ENCODE peak calls at places on chromosomes 7 and 10, in eight cellular contexts. G is A549; Y is endothelial cell; D is upper lobe of right lung; C is HFFc6; N is CD4-positive, alpha-beta T cell; V is fibroblast of the aortic adventitia; H is fibroblast of lung. Q is an unnamed sample.

GRCh38 chr10:73838827-73839226 is 27.4 kb upstream of the NDST2 start:
- DNase-seq in H (peak), Y (no peak), V (peak), C (no peak), D (no peak), G (no peak), N (no peak), Q (no peak)

GRCh38 chr10:7525314-7526016 is 114.6 kb upstream of the SFMBT2 start:
- DNase-seq in G (peak), Y (peak), N (peak), C (peak), D (no peak), H (peak), V (peak), Q (no peak)

GRCh38 chr7:96199421-96199820 is 122.5 kb downstream of the SLC25A13 start:
- DNase-seq in D (no peak), G (no peak), V (peak), N (no peak), Y (no peak), C (peak), H (peak), Q (no peak)

GRCh38 chr7:42543953-42544352 is 306.9 kb upstream of the GLI3 start:
- DNase-seq in N (no peak), C (no peak), Y (no peak), G (no peak), D (no peak), V (no peak), H (no peak), Q (no peak)

GRCh38 chr7:1761097-1761496 is 91.0 kb downstream of the ELFN1 start:
- DNase-seq in C (no peak), D (no peak), N (no peak), H (no peak), G (no peak), Y (no peak), V (no peak), Q (no peak)

GRCh38 chr7:122161628-122162027 is 17.6 kb upstream of the AASS start:
- DNase-seq in D (no peak), Y (no peak), G (no peak), N (no peak), V (peak), C (no peak), H (peak), Q (no peak)

GRCh38 chr7:92245487-92246362 is at the start of the genes ANKIB1 and KRIT1:
- DNase-seq in V (peak), D (peak), N (peak), H (peak), G (peak), Y (peak), C (peak), Q (peak)

GRCh38 chr7:3439333-3440030 is 138.4 kb downstream of the SDK1 start:
- DNase-seq in H (peak), D (no peak), C (peak), V (peak), G (peak), N (no peak), Y (no peak), Q (no peak)

GRCh38 chr7:24981544-24981951 is 1.6 kb upstream of the OSBPL3 start:
- DNase-seq in N (peak), Y (peak), G (peak), H (peak), V (peak), D (peak), C (peak), Q (peak)

GRCh38 chr10:121654021-121654545 is 55.8 kb upstream of the FGFR2 start:
- DNase-seq in V (no peak), G (no peak), D (no peak), N (no peak), Y (no peak), C (no peak), H (no peak), Q (no peak)

GRCh38 chr7:36707922-36708321 is 16.4 kb downstream of the AOAH start:
- DNase-seq in H (no peak), V (no peak), C (no peak), D (no peak), N (no peak), Y (no peak), G (no peak), Q (no peak)

GRCh38 chr7:44221231-44221791 is 20.5 kb downstream of the YKT6 start:
- DNase-seq in H (no peak), Y (peak), C (no peak), D (peak), V (no peak), N (no peak), G (no peak), Q (no peak)

GRCh38 chr7:13965077-13965476 is 24.4 kb downstream of the ETV1 start:
- DNase-seq in N (no peak), G (no peak), V (no peak), Y (no peak), H (no peak), D (no peak), C (no peak), Q (no peak)

GRCh38 chr7:646951-647350 is 79.5 kb upstream of the DNAAF5 start:
- DNase-seq in H (no peak), N (no peak), Y (no peak), D (peak), C (no peak), G (no peak), V (no peak), Q (no peak)

GRCh38 chr10:49666685-49667084 is 12.8 kb upstream of the C10orf53 start:
- DNase-seq in Y (no peak), C (no peak), H (no peak), N (no peak), D (no peak), V (no peak), G (no peak), Q (no peak)

GRCh38 chr10:60282771-60283353 is 106.8 kb downstream of the ANK3 start:
- DNase-seq in N (no peak), V (peak), D (no peak), H (peak), C (peak), G (peak), Y (no peak), Q (no peak)

GRCh38 chr10:33487014-33487776 is 152.7 kb upstream of the NRP1 start:
- DNase-seq in G (peak), H (peak), Y (no peak), N (no peak), D (no peak), C (no peak), V (peak), Q (no peak)

GRCh38 chr7:149827089-149827981 is 10.8 kb upstream of the ZNF862 start:
- DNase-seq in V (no peak), N (no peak), D (peak), H (no peak), G (no peak), C (no peak), Y (no peak), Q (no peak)

GRCh38 chr10:62992145-62992721 is 140.9 kb upstream of the NRBF2 start:
- DNase-seq in C (no peak), H (peak), N (no peak), G (no peak), V (peak), Y (no peak), D (no peak), Q (no peak)

GRCh38 chr7:33849961-33850559 is 55.3 kb upstream of the BMPER start:
- DNase-seq in N (no peak), V (peak), H (peak), C (no peak), Y (no peak), G (no peak), D (no peak), Q (no peak)

GRCh38 chr7:33852838-33853237 is 52.5 kb upstream of the BMPER start:
- DNase-seq in C (no peak), G (no peak), D (no peak), Y (no peak), N (no peak), H (no peak), V (no peak), Q (no peak)

GRCh38 chr7:33853361-33854062 is 51.8 kb upstream of the BMPER start:
- DNase-seq in N (no peak), H (peak), G (no peak), Y (no peak), D (no peak), V (peak), C (peak), Q (no peak)

GRCh38 chr7:33849004-33849403 is 56.3 kb upstream of the BMPER start:
- DNase-seq in C (peak), H (peak), G (no peak), V (peak), D (no peak), Y (no peak), N (no peak), Q (no peak)

GRCh38 chr7:33850768-33851167 is 54.6 kb upstream of the BMPER start:
- DNase-seq in V (no peak), H (no peak), Y (no peak), G (no peak), N (no peak), C (no peak), D (no peak), Q (no peak)
- TF ChIP-seq CTCF in V (no peak), H (no peak), Y (no peak), G (no peak), N (no peak), C (no peak), D (no peak), Q (no peak)

GRCh38 chr7:155223021-155223420 is 74.7 kb upstream of the INSIG1 start:
- DNase-seq in N (no peak), G (no peak), C (no peak), H (no peak), Y (no peak), V (no peak), D (no peak), Q (no peak)

GRCh38 chr7:155225516-155225915 is 72.2 kb upstream of the INSIG1 start:
- DNase-seq in H (no peak), V (no peak), G (no peak), N (no peak), D (no peak), Y (no peak), C (no peak), Q (no peak)

GRCh38 chr7:155225095-155225494 is 72.6 kb upstream of the INSIG1 start:
- DNase-seq in C (no peak), Y (no peak), H (no peak), N (no peak), D (no peak), V (no peak), G (no peak), Q (no peak)

GRCh38 chr7:155223503-155223902 is 74.2 kb upstream of the INSIG1 start:
- DNase-seq in G (no peak), H (no peak), Y (no peak), N (no peak), C (no peak), V (no peak), D (no peak), Q (no peak)

GRCh38 chr7:155224116-155224811 is 73.4 kb upstream of the INSIG1 start:
- DNase-seq in H (no peak), D (no peak), V (no peak), N (no peak), C (no peak), Y (no peak), G (no peak), Q (no peak)
- TF ChIP-seq CTCF in H (no peak), D (no peak), V (no peak), N (no peak), C (no peak), Y (no peak), G (no peak), Q (no peak)

GRCh38 chr10:74992068-74992467 is 119.4 kb upstream of the SAMD8 start:
- DNase-seq in N (no peak), D (no peak), Y (no peak), G (no peak), C (no peak), V (no peak), H (no peak), Q (no peak)

GRCh38 chr10:74993649-74994048 is 117.8 kb upstream of the SAMD8 start:
- DNase-seq in G (no peak), C (no peak), N (no peak), H (no peak), V (no peak), Y (no peak), D (no peak), Q (no peak)

GRCh38 chr10:74988787-74989574 is 122.5 kb upstream of the SAMD8 start:
- DNase-seq in C (no peak), H (peak), Y (no peak), V (no peak), N (no peak), D (no peak), G (no peak), Q (no peak)

GRCh38 chr10:74988055-74988773 is 123.2 kb upstream of the SAMD8 start:
- DNase-seq in N (no peak), V (peak), H (peak), G (no peak), D (no peak), Y (no peak), C (no peak), Q (no peak)

GRCh38 chr10:74991435-74991834 is 120.0 kb upstream of the SAMD8 start:
- DNase-seq in D (no peak), C (peak), H (no peak), N (no peak), V (no peak), Y (no peak), G (peak), Q (no peak)
- TF ChIP-seq CTCF in D (peak), C (peak), H (peak), N (peak), V (peak), Y (peak), G (peak), Q (no peak)

DNA sequence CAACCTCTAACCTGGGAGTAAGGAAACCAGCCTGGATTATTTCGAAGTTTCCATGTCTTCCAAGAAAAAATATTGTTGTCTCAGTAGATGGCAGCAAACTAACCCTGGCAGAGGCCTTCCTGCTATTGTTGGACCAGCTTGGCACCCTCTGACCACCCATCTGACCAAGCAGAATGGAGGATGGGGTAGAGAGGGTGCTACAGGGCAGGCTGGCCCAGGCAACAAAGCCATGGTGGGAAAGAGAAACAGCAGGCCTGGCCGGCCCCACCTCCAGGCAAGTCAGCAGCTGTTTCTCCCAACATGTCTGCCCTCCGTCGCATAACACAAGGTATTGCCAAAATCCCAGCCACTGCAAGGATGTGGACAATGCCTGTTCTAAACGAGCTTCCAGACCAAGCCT is 95.0 kb downstream of the FAM53B start:
- DNase-seq in N (no peak), D (no peak), Y (no peak), G (no peak), C (no peak), H (no peak), V (peak), Q (no peak)
- TF ChIP-seq CTCF in N (no peak), D (no peak), Y (no peak), G (no peak), C (peak), H (no peak), V (no peak), Q (no peak)

GRCh38 chr7:22093936-22094335 is 148.2 kb upstream of the CDCA7L start:
- DNase-seq in N (no peak), Y (no peak), C (no peak), D (no peak), G (no peak), V (no peak), H (no peak), Q (no peak)

GRCh38 chr7:22090107-22090506 is 144.4 kb upstream of the CDCA7L start:
- DNase-seq in V (no peak), G (no peak), Y (no peak), N (no peak), C (no peak), H (no peak), D (no peak), Q (no peak)

GRCh38 chr7:22093003-22093402 is 147.3 kb upstream of the CDCA7L start:
- DNase-seq in N (no peak), C (no peak), Y (no peak), D (no peak), H (peak), V (peak), G (no peak), Q (no peak)

GRCh38 chr7:22090512-22090911 is 144.8 kb upstream of the CDCA7L start:
- DNase-seq in H (no peak), Y (no peak), V (no peak), C (no peak), N (no peak), G (no peak), D (no peak), Q (no peak)

DNA sequence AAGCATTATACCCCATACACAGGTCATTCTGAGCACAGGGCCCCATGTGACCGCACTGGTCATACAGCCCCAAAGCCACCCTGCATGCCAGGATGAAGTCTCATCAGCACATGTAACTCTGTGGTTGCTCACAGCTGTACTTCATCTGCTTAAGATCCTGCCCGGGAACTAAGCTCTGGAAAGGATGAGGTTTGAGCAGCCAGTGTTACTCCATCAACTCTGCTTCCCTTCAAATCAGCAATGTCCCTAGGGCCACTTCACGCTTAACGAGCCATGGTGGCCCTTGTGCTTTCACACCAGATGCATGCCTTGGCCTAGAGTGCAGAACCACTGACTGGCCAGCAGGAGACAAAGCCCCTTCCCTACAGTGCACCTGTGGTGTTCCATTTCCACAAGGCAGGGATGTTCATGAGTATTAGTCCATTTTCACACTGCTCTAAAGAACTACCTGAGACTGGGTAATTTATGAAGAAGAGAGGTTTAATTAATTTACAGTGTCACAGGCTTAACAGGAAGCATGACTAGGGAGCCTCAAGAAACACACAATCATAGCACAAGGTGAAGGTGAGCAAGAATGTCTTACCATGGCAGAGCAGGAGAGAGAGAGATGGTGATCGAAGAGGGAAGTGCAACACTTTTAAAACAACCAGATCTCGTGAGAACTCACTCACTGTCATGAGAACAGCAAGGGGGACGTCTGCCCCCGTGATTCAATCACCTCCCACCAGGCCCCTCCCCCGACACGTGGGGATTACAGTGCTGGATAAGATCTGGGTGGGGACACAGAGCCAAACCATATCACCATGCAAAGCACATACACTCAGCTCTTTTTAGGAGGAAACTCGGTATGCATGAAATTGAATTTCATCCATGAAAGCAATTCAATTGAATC is 149.0 kb upstream of the CDCA7L start:
- DNase-seq in V (peak), C (peak), G (no peak), Y (no peak), D (no peak), N (no peak), H (peak), Q (no peak)
- TF ChIP-seq CTCF in V (no peak), C (peak), G (no peak), Y (peak), D (no peak), N (no peak), H (peak), Q (no peak)

Q was measured in natural killer cell.